ENCODE peak calls at places on chromosome 17, in ten cellular contexts. Q, B, F, L, N, M, V, G, P and C are unnamed samples.
A peak's percentile ranks its signal among the peaks of the same experiment; 100 is the strongest.

GRCh38 chr17:43689814-43690213 is 28.1 kb upstream of the MEOX1 start:
- DNase-seq in L (no peak), Q (no peak), M (no peak), V (no peak), G (no peak), P (no peak), F (no peak), N (no peak), B (no peak), C (no peak)

GRCh38 chr17:81251091-81251942 is 12.2 kb downstream of the NDUFAF8 start:
- DNase-seq in Q (peak; percentile 92), G (no peak), V (peak; percentile 33), N (no peak), P (no peak), F (no peak), L (no peak), B (peak; percentile 99), M (no peak), C (no peak)

GRCh38 chr17:47841488-47842308 is 625 bp upstream of the SCRN2 start:
- DNase-seq in F (no peak), B (no peak), V (no peak), L (no peak), G (no peak), M (no peak), N (no peak), P (no peak), Q (no peak), C (no peak)

GRCh38 chr17:3916013-3916696 is at the start of gene P2RX1:
- DNase-seq in M (no peak), N (no peak), G (peak; percentile 44), L (peak; percentile 42), Q (no peak), P (no peak), B (no peak), F (no peak), V (no peak), C (no peak)

GRCh38 chr17:50514388-50514787 is 6.1 kb downstream of the MYCBPAP start:
- DNase-seq in G (no peak), F (no peak), M (no peak), Q (no peak), B (no peak), N (no peak), P (no peak), L (no peak), V (no peak), C (no peak)

GRCh38 chr17:44807817-44808155 is 22.3 kb downstream of the GJC1 start:
- DNase-seq in L (no peak), Q (peak; percentile 90), N (no peak), F (no peak), V (no peak), G (no peak), B (peak; percentile 99), P (peak; percentile 43), M (no peak), C (no peak)

GRCh38 chr17:14306602-14307001 is 5.7 kb downstream of the HS3ST3B1 start:
- DNase-seq in B (no peak), F (no peak), M (peak; percentile 13), N (no peak), G (no peak), V (no peak), Q (no peak), P (no peak), L (peak; percentile 33), C (no peak)

GRCh38 chr17:43949777-43950176 is 4.0 kb downstream of the PYY start:
- DNase-seq in L (peak; percentile 13), G (no peak), B (no peak), Q (no peak), P (peak; percentile 31), F (no peak), N (no peak), V (no peak), M (no peak), C (no peak)

GRCh38 chr17:47262586-47262985 is 9.0 kb downstream of the ITGB3 start:
- DNase-seq in F (no peak), Q (no peak), N (no peak), L (no peak), M (no peak), P (no peak), V (no peak), G (no peak), B (no peak), C (no peak)

GRCh38 chr17:51653902-51654301 is 393.6 kb downstream of the UTP18 start:
- DNase-seq in V (no peak), P (no peak), B (no peak), L (no peak), N (no peak), G (no peak), F (no peak), Q (peak; percentile 91), M (no peak), C (no peak)

GRCh38 chr17:43467981-43468541 is 15.7 kb upstream of the DHX8 start:
- DNase-seq in G (no peak), N (no peak), L (peak; percentile 72), V (no peak), F (peak; percentile 94), M (peak; percentile 63), P (peak; percentile 90), Q (peak; percentile 85), B (peak; percentile 90), C (no peak)

GRCh38 chr17:77724876-77725615 is 233.5 kb upstream of the TNRC6C start:
- DNase-seq in V (no peak), M (no peak), B (no peak), L (no peak), G (no peak), P (no peak), F (no peak), N (no peak), Q (no peak), C (no peak)

GRCh38 chr17:40399185-40399584 is 18.5 kb downstream of the TOP2A start:
- DNase-seq in N (no peak), L (peak; percentile 64), F (peak; percentile 52), B (peak; percentile 68), Q (peak; percentile 82), V (no peak), M (peak; percentile 78), P (peak; percentile 74), G (peak; percentile 23), C (no peak)

GRCh38 chr17:601462-602303 is 113.0 kb downstream of the VPS53 start:
- DNase-seq in P (no peak), F (peak; percentile 80), N (no peak), Q (peak; percentile 97), M (no peak), B (peak; percentile 34), G (no peak), V (no peak), L (peak; percentile 100), C (peak; percentile 27)

GRCh38 chr17:41396340-41396739 is 1.1 kb downstream of the KRT31 start:
- DNase-seq in F (no peak), M (no peak), P (no peak), G (no peak), Q (no peak), N (no peak), L (no peak), V (no peak), B (no peak), C (no peak)

GRCh38 chr17:42118545-42118944 is 2.6 kb downstream of the KAT2A start:
- DNase-seq in V (no peak), F (no peak), Q (peak; percentile 56), P (peak; percentile 57), G (no peak), N (no peak), B (peak; percentile 58), M (peak; percentile 52), L (no peak), C (no peak)

GRCh38 chr17:78952706-78953105 is 27.0 kb downstream of the LGALS3BP start:
- DNase-seq in V (no peak), L (no peak), P (no peak), B (no peak), M (no peak), G (no peak), N (no peak), Q (no peak), F (no peak), C (no peak)

GRCh38 chr17:9402590-9403199 is 172.9 kb downstream of the STX8 start:
- DNase-seq in V (no peak), Q (peak; percentile 30), N (no peak), L (peak; percentile 33), G (no peak), M (peak; percentile 69), P (peak; percentile 62), F (no peak), B (peak; percentile 1), C (no peak)

GRCh38 chr17:57186231-57187019 is 69.9 kb upstream of the MSI2 start:
- DNase-seq in L (no peak), M (no peak), Q (peak; percentile 42), P (peak; percentile 11), G (no peak), F (no peak), V (no peak), N (no peak), B (peak; percentile 56), C (no peak)

GRCh38 chr17:62780951-62781350 is 27.2 kb downstream of the MARCHF10 start:
- DNase-seq in G (no peak), F (peak; percentile 80), N (no peak), L (peak; percentile 35), B (no peak), Q (no peak), M (peak; percentile 45), P (no peak), V (no peak), C (no peak)

GRCh38 chr17:75910699-75911098 is 6.0 kb upstream of the MRPL38 start:
- DNase-seq in V (no peak), Q (no peak), M (no peak), N (no peak), P (no peak), G (no peak), B (no peak), L (peak; percentile 37), F (no peak), C (no peak)

GRCh38 chr17:64001763-64002529 is 3.8 kb downstream of the PRR29 start:
- DNase-seq in Q (no peak), F (no peak), M (peak; percentile 57), P (peak; percentile 47), N (no peak), L (peak; percentile 78), G (no peak), B (no peak), V (peak; percentile 61), C (no peak)

GRCh38 chr17:63999680-64000531 is 1.8 kb downstream of the PRR29 start:
- DNase-seq in P (no peak), G (no peak), V (no peak), F (no peak), B (no peak), L (no peak), Q (no peak), N (no peak), M (no peak), C (no peak)

GRCh38 chr17:50027639-50028206 is 28.2 kb upstream of the ITGA3 start:
- DNase-seq in B (no peak), N (peak; percentile 62), M (peak; percentile 100), P (peak; percentile 98), Q (no peak), V (peak; percentile 65), G (no peak), F (peak; percentile 96), L (peak; percentile 96), C (peak; percentile 58)

GRCh38 chr17:13143001-13143400 is 125.2 kb upstream of the ELAC2 start:
- DNase-seq in P (no peak), L (no peak), V (no peak), G (no peak), Q (no peak), F (no peak), N (no peak), B (no peak), M (no peak), C (no peak)

GRCh38 chr17:37885136-37885535 is 39.1 kb upstream of the TBC1D3K start:
- DNase-seq in M (no peak), B (no peak), V (no peak), N (no peak), L (no peak), F (no peak), P (no peak), Q (no peak), G (no peak), C (no peak)

GRCh38 chr17:61770043-61770442 is 93.3 kb downstream of the BRIP1 start:
- DNase-seq in V (no peak), N (no peak), F (peak; percentile 9), L (peak; percentile 58), B (no peak), G (no peak), P (peak; percentile 53), Q (no peak), M (peak; percentile 67), C (no peak)

GRCh38 chr17:77957215-77957868 is 1.2 kb upstream of the TNRC6C start:
- DNase-seq in N (no peak), Q (no peak), G (no peak), M (peak; percentile 28), L (peak; percentile 18), V (no peak), B (no peak), F (peak; percentile 27), P (peak; percentile 51), C (no peak)